ENCODE peak calls at places on chromosomes 2 and 18, in six cellular contexts. One of them, this sample, is unnamed.

GRCh38 chr2:35821675-35822074 is 533.9 kb upstream of the CRIM1 start:
- DNase-seq in HCT116: no peak
- DNase-seq in transverse colon: no peak
- DNase-seq in Peyer's patch: no peak
- DNase-seq in brain microvascular endothelial cell: no peak
- DNase-seq in astrocyte: no peak
- DNase-seq in this sample: no peak

GRCh38 chr18:9998330-9998729 is 84.5 kb downstream of the VAPA start:
- DNase-seq in Peyer's patch: no peak
- DNase-seq in astrocyte: no peak
- DNase-seq in brain microvascular endothelial cell: no peak
- DNase-seq in transverse colon: no peak
- DNase-seq in HCT116: no peak
- DNase-seq in this sample: no peak

GRCh38 chr2:109470121-109470921 is 143.4 kb downstream of the SEPTIN10 start:
- DNase-seq in transverse colon: peak
- DNase-seq in Peyer's patch: peak
- DNase-seq in brain microvascular endothelial cell: peak
- DNase-seq in astrocyte: peak
- DNase-seq in HCT116: peak
- DNase-seq in this sample: no peak

GRCh38 chr2:182855376-182855775 is 11.1 kb downstream of the FRZB start:
- DNase-seq in brain microvascular endothelial cell: no peak
- DNase-seq in transverse colon: no peak
- DNase-seq in Peyer's patch: no peak
- DNase-seq in HCT116: no peak
- DNase-seq in astrocyte: no peak
- DNase-seq in this sample: no peak

GRCh38 chr2:233193738-233194137 is 57.7 kb upstream of the ATG16L1 start:
- DNase-seq in transverse colon: no peak
- DNase-seq in HCT116: no peak
- DNase-seq in astrocyte: no peak
- DNase-seq in brain microvascular endothelial cell: no peak
- DNase-seq in Peyer's patch: no peak
- DNase-seq in this sample: no peak

GRCh38 chr2:230877737-230878598 is 13.2 kb downstream of the ITM2C start:
- DNase-seq in astrocyte: no peak
- DNase-seq in Peyer's patch: peak
- DNase-seq in brain microvascular endothelial cell: no peak
- DNase-seq in HCT116: no peak
- DNase-seq in transverse colon: peak
- DNase-seq in this sample: no peak

GRCh38 chr2:238401539-238401938 is 25.2 kb upstream of the ASB1 start:
- DNase-seq in Peyer's patch: peak
- DNase-seq in transverse colon: peak
- DNase-seq in astrocyte: no peak
- DNase-seq in brain microvascular endothelial cell: no peak
- DNase-seq in HCT116: no peak
- DNase-seq in this sample: no peak

GRCh38 chr2:192153561-192153960 is 41.2 kb downstream of the TMEFF2 start:
- DNase-seq in brain microvascular endothelial cell: no peak
- DNase-seq in transverse colon: no peak
- DNase-seq in Peyer's patch: no peak
- DNase-seq in HCT116: no peak
- DNase-seq in astrocyte: no peak
- DNase-seq in this sample: no peak

GRCh38 chr2:127155901-127156300 is 48.9 kb upstream of the BIN1 start:
- DNase-seq in brain microvascular endothelial cell: no peak
- DNase-seq in Peyer's patch: no peak
- DNase-seq in transverse colon: no peak
- DNase-seq in HCT116: no peak
- DNase-seq in astrocyte: peak
- DNase-seq in this sample: no peak

GRCh38 chr2:56077352-56077915 is 106.4 kb upstream of the CCDC85A start:
- DNase-seq in astrocyte: peak
- DNase-seq in HCT116: peak
- DNase-seq in transverse colon: no peak
- DNase-seq in Peyer's patch: no peak
- DNase-seq in brain microvascular endothelial cell: no peak
- DNase-seq in this sample: peak

GRCh38 chr2:182110326-182110725 is 124.7 kb downstream of the PPP1R1C start:
- DNase-seq in brain microvascular endothelial cell: no peak
- DNase-seq in HCT116: no peak
- DNase-seq in Peyer's patch: no peak
- DNase-seq in transverse colon: no peak
- DNase-seq in astrocyte: no peak
- DNase-seq in this sample: no peak

GRCh38 chr2:112814278-112814677 is 22.3 kb downstream of the IL1B start:
- DNase-seq in Peyer's patch: no peak
- DNase-seq in transverse colon: no peak
- DNase-seq in brain microvascular endothelial cell: peak
- DNase-seq in HCT116: no peak
- DNase-seq in astrocyte: no peak
- DNase-seq in this sample: no peak

GRCh38 chr2:129930451-129930850 is 49.0 kb upstream of the RAB6C start:
- DNase-seq in transverse colon: no peak
- DNase-seq in Peyer's patch: no peak
- DNase-seq in brain microvascular endothelial cell: no peak
- DNase-seq in HCT116: no peak
- DNase-seq in astrocyte: no peak
- DNase-seq in this sample: no peak

GRCh38 chr18:49668583-49669290 is 106.9 kb downstream of the LIPG start:
- DNase-seq in astrocyte: peak
- DNase-seq in HCT116: no peak
- DNase-seq in brain microvascular endothelial cell: no peak
- DNase-seq in Peyer's patch: no peak
- DNase-seq in transverse colon: peak
- DNase-seq in this sample: no peak

GRCh38 chr2:172113617-172114016 is 10.9 kb upstream of the DLX2 start:
- DNase-seq in astrocyte: peak
- DNase-seq in brain microvascular endothelial cell: no peak
- DNase-seq in transverse colon: no peak
- DNase-seq in HCT116: no peak
- DNase-seq in Peyer's patch: no peak
- DNase-seq in this sample: no peak

GRCh38 chr2:181454990-181455520 is 2.1 kb upstream of the ITGA4 start:
- DNase-seq in brain microvascular endothelial cell: no peak
- DNase-seq in transverse colon: no peak
- DNase-seq in astrocyte: no peak
- DNase-seq in HCT116: no peak
- DNase-seq in Peyer's patch: no peak
- DNase-seq in this sample: no peak

GRCh38 chr18:55511277-55511676 is 76.7 kb downstream of the TCF4 start:
- DNase-seq in Peyer's patch: no peak
- DNase-seq in astrocyte: no peak
- DNase-seq in HCT116: no peak
- DNase-seq in transverse colon: no peak
- DNase-seq in brain microvascular endothelial cell: no peak
- DNase-seq in this sample: no peak

GRCh38 chr2:227576812-227577211 is 21.9 kb upstream of the SCYGR2 start:
- DNase-seq in Peyer's patch: no peak
- DNase-seq in astrocyte: no peak
- DNase-seq in transverse colon: no peak
- DNase-seq in HCT116: no peak
- DNase-seq in brain microvascular endothelial cell: no peak
- DNase-seq in this sample: no peak

GRCh38 chr2:78420132-78420531 is 605.4 kb upstream of the REG3G start:
- DNase-seq in Peyer's patch: no peak
- DNase-seq in brain microvascular endothelial cell: no peak
- DNase-seq in astrocyte: no peak
- DNase-seq in transverse colon: no peak
- DNase-seq in HCT116: no peak
- DNase-seq in this sample: no peak

GRCh38 chr2:9655441-9656269 is 24.9 kb upstream of the YWHAQ start:
- DNase-seq in brain microvascular endothelial cell: peak
- DNase-seq in Peyer's patch: no peak
- DNase-seq in astrocyte: peak
- DNase-seq in transverse colon: no peak
- DNase-seq in HCT116: no peak
- DNase-seq in this sample: no peak

GRCh38 chr18:33577688-33578370 is at the start of gene ASXL3:
- DNase-seq in brain microvascular endothelial cell: no peak
- DNase-seq in astrocyte: peak
- DNase-seq in transverse colon: peak
- DNase-seq in Peyer's patch: peak
- DNase-seq in HCT116: no peak
- DNase-seq in this sample: peak

GRCh38 chr2:85111819-85112281 is 21.3 kb upstream of the TCF7L1 start:
- DNase-seq in Peyer's patch: no peak
- DNase-seq in astrocyte: peak
- DNase-seq in HCT116: no peak
- DNase-seq in transverse colon: no peak
- DNase-seq in brain microvascular endothelial cell: no peak
- DNase-seq in this sample: no peak

GRCh38 chr18:4004176-4004829 is 450.8 kb downstream of the DLGAP1 start:
- DNase-seq in HCT116: peak
- DNase-seq in transverse colon: no peak
- DNase-seq in brain microvascular endothelial cell: peak
- DNase-seq in astrocyte: peak
- DNase-seq in Peyer's patch: no peak
- DNase-seq in this sample: no peak

GRCh38 chr2:98895901-98896300 is 40.1 kb downstream of the CRACDL start:
- DNase-seq in HCT116: no peak
- DNase-seq in brain microvascular endothelial cell: no peak
- DNase-seq in astrocyte: no peak
- DNase-seq in Peyer's patch: no peak
- DNase-seq in transverse colon: no peak
- DNase-seq in this sample: no peak

GRCh38 chr2:163187119-163187518 is 348.6 kb upstream of the KCNH7 start:
- DNase-seq in brain microvascular endothelial cell: no peak
- DNase-seq in transverse colon: no peak
- DNase-seq in astrocyte: no peak
- DNase-seq in Peyer's patch: no peak
- DNase-seq in HCT116: no peak
- DNase-seq in this sample: no peak

GRCh38 chr2:95669441-95669994 is 77.7 kb downstream of the TRIM43 start:
- DNase-seq in transverse colon: no peak
- DNase-seq in HCT116: no peak
- DNase-seq in astrocyte: no peak
- DNase-seq in Peyer's patch: no peak
- DNase-seq in brain microvascular endothelial cell: peak
- DNase-seq in this sample: no peak

GRCh38 chr2:68447118-68447517 is 20.0 kb downstream of the FBXO48 start:
- DNase-seq in brain microvascular endothelial cell: no peak
- DNase-seq in HCT116: no peak
- DNase-seq in transverse colon: no peak
- DNase-seq in astrocyte: no peak
- DNase-seq in Peyer's patch: no peak
- DNase-seq in this sample: no peak

GRCh38 chr2:177265834-177266817 is 1.6 kb upstream of the NFE2L2 start:
- DNase-seq in Peyer's patch: no peak
- DNase-seq in astrocyte: peak
- DNase-seq in transverse colon: no peak
- DNase-seq in HCT116: no peak
- DNase-seq in brain microvascular endothelial cell: no peak
- DNase-seq in this sample: no peak

GRCh38 chr2:210309546-210310233 is 5.3 kb downstream of the MYL1 start:
- DNase-seq in brain microvascular endothelial cell: no peak
- DNase-seq in Peyer's patch: no peak
- DNase-seq in astrocyte: no peak
- DNase-seq in transverse colon: no peak
- DNase-seq in HCT116: no peak
- DNase-seq in this sample: no peak
- H3K27ac ChIP-seq in brain microvascular endothelial cell: no peak
- H3K27ac ChIP-seq in Peyer's patch: no peak
- H3K27ac ChIP-seq in astrocyte: no peak
- H3K27ac ChIP-seq in transverse colon: no peak
- H3K27ac ChIP-seq in HCT116: no peak
- H3K27ac ChIP-seq in this sample: no peak

GRCh38 chr18:54209471-54210180 is 14.8 kb downstream of the MBD2 start:
- DNase-seq in transverse colon: no peak
- DNase-seq in brain microvascular endothelial cell: peak
- DNase-seq in HCT116: no peak
- DNase-seq in Peyer's patch: no peak
- DNase-seq in astrocyte: no peak
- DNase-seq in this sample: no peak
- H3K4me3 ChIP-seq in transverse colon: no peak
- H3K4me3 ChIP-seq in brain microvascular endothelial cell: no peak
- H3K4me3 ChIP-seq in HCT116: no peak
- H3K4me3 ChIP-seq in Peyer's patch: no peak
- H3K4me3 ChIP-seq in astrocyte: no peak
- H3K4me3 ChIP-seq in this sample: no peak

GRCh38 chr18:52715961-52716360 is 376.0 kb downstream of the DCC start:
- DNase-seq in HCT116: no peak
- DNase-seq in transverse colon: no peak
- DNase-seq in Peyer's patch: no peak
- DNase-seq in astrocyte: no peak
- DNase-seq in brain microvascular endothelial cell: no peak
- DNase-seq in this sample: no peak

GRCh38 chr18:52722904-52723303 is 382.9 kb downstream of the DCC start:
- DNase-seq in HCT116: no peak
- DNase-seq in brain microvascular endothelial cell: no peak
- DNase-seq in Peyer's patch: no peak
- DNase-seq in transverse colon: no peak
- DNase-seq in astrocyte: no peak
- DNase-seq in this sample: no peak

GRCh38 chr18:52715421-52715820 is 375.4 kb downstream of the DCC start:
- DNase-seq in HCT116: no peak
- DNase-seq in astrocyte: no peak
- DNase-seq in brain microvascular endothelial cell: no peak
- DNase-seq in Peyer's patch: no peak
- DNase-seq in transverse colon: no peak
- DNase-seq in this sample: no peak

GRCh38 chr18:52716926-52717325 is 376.9 kb downstream of the DCC start:
- DNase-seq in brain microvascular endothelial cell: peak
- DNase-seq in astrocyte: peak
- DNase-seq in HCT116: no peak
- DNase-seq in transverse colon: peak
- DNase-seq in Peyer's patch: no peak
- DNase-seq in this sample: peak
- TF ChIP-seq CTCF in brain microvascular endothelial cell: peak
- TF ChIP-seq CTCF in astrocyte: peak
- TF ChIP-seq CTCF in HCT116: no peak
- TF ChIP-seq CTCF in transverse colon: peak
- TF ChIP-seq CTCF in Peyer's patch: no peak
- TF ChIP-seq CTCF in this sample: peak

DNA sequence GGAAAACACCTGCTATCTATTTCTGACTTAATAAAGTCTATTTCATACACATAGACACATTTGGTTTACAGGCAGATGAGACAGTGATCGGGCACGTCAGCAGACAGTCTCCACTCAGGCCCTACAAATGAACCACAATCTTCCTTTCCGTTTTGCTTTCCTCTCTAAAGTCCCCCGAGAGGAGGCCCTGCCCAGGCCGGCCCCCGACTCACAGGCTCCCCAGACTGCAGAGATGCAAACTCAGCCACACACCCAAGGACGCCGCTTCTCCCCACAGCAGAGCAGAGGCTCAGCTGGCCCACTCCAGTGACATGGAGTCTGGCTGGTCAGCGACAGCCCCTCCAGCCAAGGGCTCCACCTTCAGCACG is 9.3 kb upstream of the MTERF4 start:
- DNase-seq in Peyer's patch: no peak
- DNase-seq in brain microvascular endothelial cell: no peak
- DNase-seq in HCT116: no peak
- DNase-seq in transverse colon: no peak
- DNase-seq in astrocyte: no peak
- DNase-seq in this sample: no peak
- H3K27ac ChIP-seq in Peyer's patch: no peak
- H3K27ac ChIP-seq in brain microvascular endothelial cell: no peak
- H3K27ac ChIP-seq in HCT116: no peak
- H3K27ac ChIP-seq in transverse colon: no peak
- H3K27ac ChIP-seq in astrocyte: no peak
- H3K27ac ChIP-seq in this sample: no peak

GRCh38 chr2:240585101-240585500 is 1.4 kb upstream of the CAPN10 start:
- DNase-seq in HCT116: no peak
- DNase-seq in Peyer's patch: no peak
- DNase-seq in brain microvascular endothelial cell: no peak
- DNase-seq in transverse colon: peak
- DNase-seq in astrocyte: no peak
- DNase-seq in this sample: no peak
- H3K4me3 ChIP-seq in HCT116: peak
- H3K4me3 ChIP-seq in Peyer's patch: peak
- H3K4me3 ChIP-seq in brain microvascular endothelial cell: peak
- H3K4me3 ChIP-seq in transverse colon: peak
- H3K4me3 ChIP-seq in astrocyte: peak
- H3K4me3 ChIP-seq in this sample: peak

This sample was measured in WERI-Rb-1.